ENCODE peak calls at places on chromosome 11, in seven cellular contexts. D, M, E, Z, Q, B and W are unnamed samples.

GRCh38 chr11:108853864-108854263 is 189.0 kb downstream of the DDX10 start:
- DNase-seq in D (no peak), M (peak), E (no peak), Z (no peak), Q (no peak), B (no peak), W (no peak)

GRCh38 chr11:75869661-75870455 is 54.8 kb downstream of the UVRAG start:
- DNase-seq in D (no peak), M (no peak), E (peak), Z (no peak), Q (no peak), B (peak), W (no peak)

GRCh38 chr11:116613201-116613910 is 159.4 kb downstream of the BUD13 start:
- DNase-seq in D (no peak), M (no peak), E (no peak), Z (no peak), Q (no peak), B (no peak), W (peak)

GRCh38 chr11:121152764-121153163 is 51.7 kb downstream of the TECTA start:
- DNase-seq in D (no peak), M (no peak), E (no peak), Z (no peak), Q (no peak), B (no peak), W (no peak)

GRCh38 chr11:41328324-41328723 is 131.1 kb downstream of the LRRC4C start:
- DNase-seq in D (no peak), M (no peak), E (no peak), Z (no peak), Q (no peak), B (no peak), W (no peak)

GRCh38 chr11:127789887-127790286 is 789.3 kb upstream of the KIRREL3 start:
- DNase-seq in D (no peak), M (no peak), E (no peak), Z (peak), Q (no peak), B (no peak), W (peak)

GRCh38 chr11:33044281-33044680 is 4.9 kb downstream of the TCP11L1 start:
- DNase-seq in D (no peak), M (no peak), E (no peak), Z (no peak), Q (no peak), B (no peak), W (no peak)

GRCh38 chr11:97965849-97966646 is 1054.7 kb upstream of the CNTN5 start:
- DNase-seq in D (no peak), M (no peak), E (no peak), Z (no peak), Q (peak), B (no peak), W (no peak)

GRCh38 chr11:35031869-35032268 is 107.1 kb upstream of the CD44 start:
- DNase-seq in D (no peak), M (no peak), E (no peak), Z (no peak), Q (no peak), B (no peak), W (no peak)

GRCh38 chr11:11724994-11725393 is 103.2 kb upstream of the GALNT18 start:
- DNase-seq in D (no peak), M (no peak), E (no peak), Z (no peak), Q (no peak), B (no peak), W (no peak)

GRCh38 chr11:130103296-130103814 is 33.7 kb downstream of the APLP2 start:
- DNase-seq in D (no peak), M (no peak), E (no peak), Z (peak), Q (peak), B (no peak), W (no peak)

GRCh38 chr11:118908931-118909618 is 16.7 kb downstream of the BCL9L start:
- DNase-seq in D (no peak), M (no peak), E (no peak), Z (peak), Q (peak), B (peak), W (peak)

GRCh38 chr11:104925850-104926249 is 27.6 kb upstream of the CASP12 start:
- DNase-seq in D (no peak), M (no peak), E (no peak), Z (no peak), Q (no peak), B (no peak), W (no peak)

GRCh38 chr11:91124363-91124762 is 901.5 kb upstream of the CHORDC1 start:
- DNase-seq in D (no peak), M (no peak), E (no peak), Z (no peak), Q (no peak), B (no peak), W (no peak)

GRCh38 chr11:35267504-35267903 is 128.5 kb downstream of the CD44 start:
- DNase-seq in D (no peak), M (no peak), E (no peak), Z (no peak), Q (no peak), B (no peak), W (no peak)

GRCh38 chr11:113628912-113629311 is 77.2 kb downstream of the TMPRSS5 start:
- DNase-seq in D (no peak), M (no peak), E (no peak), Z (no peak), Q (no peak), B (no peak), W (no peak)

GRCh38 chr11:35141538-35141937 is 2.6 kb downstream of the CD44 start:
- DNase-seq in D (no peak), M (peak), E (peak), Z (no peak), Q (no peak), B (peak), W (no peak)

GRCh38 chr11:117823294-117823940 is 1.1 kb downstream of the FXYD2 start:
- DNase-seq in D (no peak), M (peak), E (no peak), Z (no peak), Q (no peak), B (no peak), W (no peak)

GRCh38 chr11:126338346-126339055 is 17.0 kb upstream of the ST3GAL4 start:
- DNase-seq in D (no peak), M (no peak), E (no peak), Z (no peak), Q (no peak), B (no peak), W (no peak)

GRCh38 chr11:118318112-118319030 is 13.8 kb downstream of the CD3E start:
- DNase-seq in D (no peak), M (no peak), E (no peak), Z (no peak), Q (no peak), B (no peak), W (no peak)